ENCODE peak calls at places on chromosomes 4 and X, in four cellular contexts. J, G, B and Z are unnamed samples.

GRCh38 chr4:99800332-99801004 is 16.2 kb upstream of the DAPP1 start:
- ATAC-seq in J (no peak), B (no peak), G (no peak), Z (no peak)

GRCh38 chrX:42119076-42119475 is 195.7 kb upstream of the CASK start:
- ATAC-seq in G (peak), J (no peak), B (no peak), Z (no peak)

GRCh38 chr4:71691416-71692073 is 92.3 kb downstream of the GC start:
- ATAC-seq in G (no peak), J (no peak), B (no peak), Z (no peak)

GRCh38 chr4:75745192-75745591 is 20.8 kb downstream of the USO1 start:
- ATAC-seq in J (no peak), G (peak), B (peak), Z (peak)

GRCh38 chrX:10172867-10173266 is 16.1 kb downstream of the CLCN4 start:
- ATAC-seq in G (no peak), B (peak), J (no peak), Z (no peak)

GRCh38 chr4:165971941-165972340 is 98.9 kb downstream of the TLL1 start:
- ATAC-seq in G (no peak), B (no peak), J (no peak), Z (no peak)

GRCh38 chr4:186746581-186746980 is 22.9 kb upstream of the FAT1 start:
- ATAC-seq in J (no peak), B (no peak), G (no peak), Z (no peak)

GRCh38 chr4:122476745-122477144 is 20.2 kb upstream of the IL2 start:
- ATAC-seq in G (no peak), B (no peak), J (no peak), Z (no peak)

GRCh38 chr4:112882286-112882685 is 167.2 kb upstream of the ANK2 start:
- ATAC-seq in B (no peak), G (no peak), J (no peak), Z (no peak)

GRCh38 chrX:135389243-135389642 is 32.5 kb upstream of the SMIM10L2A start:
- ATAC-seq in B (no peak), J (no peak), G (no peak), Z (no peak)

GRCh38 chr4:62144431-62144830 is 944.3 kb downstream of the ADGRL3 start:
- ATAC-seq in B (no peak), G (no peak), J (no peak), Z (no peak)

GRCh38 chr4:152524429-152524828 is 11.5 kb downstream of the FBXW7 start:
- ATAC-seq in B (peak), J (no peak), G (no peak), Z (no peak)

GRCh38 chr4:151606061-151606460 is 154.7 kb downstream of the GATB start:
- ATAC-seq in G (no peak), B (no peak), J (no peak), Z (no peak)

GRCh38 chr4:18508801-18509200 is 487.2 kb upstream of the LCORL start:
- ATAC-seq in G (no peak), B (no peak), J (no peak), Z (no peak)

GRCh38 chr4:11634283-11634682 is 205.6 kb upstream of the HS3ST1 start:
- ATAC-seq in J (no peak), G (no peak), B (no peak), Z (no peak)

GRCh38 chrX:63186137-63186536 is 165.0 kb downstream of the SPIN4 start:
- ATAC-seq in G (no peak), J (no peak), B (no peak), Z (no peak)

GRCh38 chr4:141028024-141028529 is 105.2 kb downstream of the RNF150 start:
- ATAC-seq in B (no peak), G (no peak), J (no peak), Z (peak)

GRCh38 chr4:181756451-181756850 is 486.8 kb upstream of the TENM3 start:
- ATAC-seq in G (no peak), J (no peak), B (no peak), Z (no peak)

GRCh38 chr4:173461170-173461569 is 62.3 kb upstream of the SCRG1 start:
- ATAC-seq in G (no peak), J (no peak), B (peak), Z (no peak)

GRCh38 chr4:55180980-55181379 is 55.6 kb upstream of the KDR start:
- ATAC-seq in G (no peak), B (peak), J (no peak), Z (no peak)

GRCh38 chr4:5785806-5786680 is 75.0 kb downstream of the EVC start:
- ATAC-seq in G (no peak), J (no peak), B (no peak), Z (peak)
- H3K27ac ChIP-seq in G (no peak), J (no peak), B (no peak), Z (no peak)

GRCh38 chr4:119142837-119143236 is 7.2 kb downstream of the MYOZ2 start:
- ATAC-seq in J (no peak), G (no peak), B (no peak), Z (no peak)

GRCh38 chr4:119138046-119138445 is 2.4 kb downstream of the MYOZ2 start:
- ATAC-seq in G (no peak), J (no peak), B (no peak), Z (no peak)

GRCh38 chr4:119139822-119140252 is 4.2 kb downstream of the MYOZ2 start:
- ATAC-seq in B (no peak), J (no peak), G (peak), Z (no peak)

GRCh38 chr4:119136541-119136940 is 909 bp downstream of the MYOZ2 start:
- ATAC-seq in J (no peak), B (no peak), G (peak), Z (no peak)

DNA sequence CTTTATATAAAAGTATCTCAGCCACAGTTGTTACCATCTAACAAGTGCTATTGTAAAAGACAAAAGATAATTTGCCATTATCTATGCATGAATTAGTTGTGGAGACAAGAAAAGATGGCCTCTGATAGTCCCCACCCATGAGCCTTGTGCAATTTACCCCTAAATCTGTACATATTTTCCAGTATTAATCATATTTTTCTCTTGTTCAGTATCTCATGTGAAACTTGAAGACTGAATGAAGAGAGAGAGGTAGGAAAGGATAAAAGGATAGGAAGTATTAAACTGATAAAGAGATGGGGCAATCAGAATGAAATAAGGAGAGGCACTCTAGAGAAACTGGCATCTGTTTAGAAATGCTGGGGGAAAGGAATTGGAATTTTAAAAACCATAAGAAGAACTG is 3.7 kb downstream of the MYOZ2 start:
- ATAC-seq in J (no peak), B (no peak), G (no peak), Z (no peak)
- TF ChIP-seq POLR2AphosphoS5 in J (no peak), B (no peak), G (no peak), Z (no peak)

GRCh38 chr4:61011051-61011450 is 189.1 kb upstream of the ADGRL3 start:
- ATAC-seq in J (no peak), B (no peak), G (no peak), Z (no peak)
- H3K27ac ChIP-seq in J (no peak), B (no peak), G (no peak), Z (no peak)

DNA sequence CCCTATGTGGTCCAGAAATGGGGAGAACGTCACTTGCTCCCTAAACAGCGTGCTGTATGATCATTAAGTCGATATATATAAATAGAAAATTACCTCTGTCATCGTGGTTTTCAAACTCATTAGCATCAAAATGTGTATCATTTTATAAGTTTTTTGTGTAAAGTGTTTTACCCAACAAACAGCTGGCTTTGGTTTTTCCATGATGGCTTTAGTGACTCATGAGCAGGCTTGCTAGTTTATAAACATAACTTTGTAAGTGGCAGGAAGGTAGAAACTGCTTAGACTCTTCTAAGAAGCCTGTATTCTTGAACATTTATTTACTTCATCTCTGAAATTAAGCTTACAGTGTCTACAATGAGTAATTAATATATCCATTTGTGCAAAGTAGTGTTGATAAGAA is 108.4 kb upstream of the DIPK2B start:
- ATAC-seq in B (no peak), J (no peak), G (no peak), Z (no peak)
- TF ChIP-seq POLR2AphosphoS5 in B (no peak), J (no peak), G (no peak), Z (no peak)

DNA sequence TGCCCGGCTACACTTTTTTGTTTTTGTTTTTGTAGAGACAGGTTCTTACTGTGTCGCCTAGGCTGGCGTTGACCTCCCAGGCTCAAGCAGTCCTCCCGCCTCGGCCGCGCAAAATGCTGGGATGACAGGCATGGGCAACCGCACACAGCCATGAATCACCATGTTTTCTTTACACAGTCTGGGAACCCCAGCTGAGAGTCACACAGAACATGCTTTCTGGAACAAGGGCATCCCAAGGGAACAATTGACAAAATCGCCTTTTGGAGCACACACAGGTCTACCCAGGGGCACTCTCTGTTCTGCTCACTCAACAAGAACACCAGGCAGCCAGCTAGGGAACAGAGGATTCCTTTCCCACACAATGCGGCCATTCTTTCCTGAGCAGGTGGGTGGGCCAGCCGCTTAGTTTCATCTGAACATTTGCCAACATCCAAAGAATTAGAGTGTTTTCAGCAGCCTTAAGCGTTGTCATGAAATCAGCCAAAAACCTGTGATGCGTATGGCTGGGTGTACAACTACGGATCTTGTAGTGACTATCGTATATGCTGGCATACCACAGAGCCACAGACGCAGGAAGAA is 15.7 kb downstream of the PRKX start:
- ATAC-seq in J (no peak), G (no peak), B (peak), Z (peak)
- H3K27ac ChIP-seq in J (peak), G (no peak), B (peak), Z (peak)